ENCODE peak calls at places on chromosome X, in seven cellular contexts. H is ovary, V is left lung, Y is AG09309, U is B cell, A is body of pancreas, E is MCF 10A. L is an unnamed sample.

GRCh38 chrX:136143714-136144113 is 3.6 kb upstream of the FHL1 start:
- DNase-seq in H (no peak), V (no peak), Y (no peak), U (no peak), A (no peak), E (no peak), L (no peak)

GRCh38 chrX:53882331-53882730 is 161.9 kb downstream of the PHF8 start:
- DNase-seq in H (no peak), V (no peak), Y (peak; percentile 23), U (no peak), A (peak; percentile 66), E (peak; percentile 27), L (no peak)

GRCh38 chrX:125758819-125759218 is 407.3 kb downstream of the DCAF12L2 start:
- DNase-seq in H (no peak), V (no peak), Y (no peak), U (no peak), A (no peak), E (no peak), L (no peak)

GRCh38 chrX:119402588-119402987 is 3.5 kb downstream of the SLC25A43 start:
- DNase-seq in H (no peak), V (no peak), Y (no peak), U (no peak), A (no peak), E (no peak), L (no peak)

GRCh38 chrX:69307736-69308135 is 142.5 kb upstream of the PJA1 start:
- DNase-seq in H (no peak), V (no peak), Y (no peak), U (no peak), A (no peak), E (no peak), L (no peak)

GRCh38 chrX:44042124-44042523 is 68.9 kb upstream of the NDP start:
- DNase-seq in H (no peak), V (no peak), Y (no peak), U (no peak), A (no peak), E (no peak), L (no peak)

GRCh38 chrX:104318330-104319009 is 63.7 kb upstream of the ESX1 start:
- DNase-seq in H (no peak), V (no peak), Y (no peak), U (no peak), A (peak; percentile 56), E (peak; percentile 82), L (no peak)

GRCh38 chrX:140710710-140711109 is 1.2 kb downstream of the LINC00632 start:
- DNase-seq in H (no peak), V (no peak), Y (no peak), U (no peak), A (no peak), E (no peak), L (no peak)

GRCh38 chrX:33272986-33273385 is 61.6 kb upstream of the DMD start:
- DNase-seq in H (no peak), V (no peak), Y (no peak), U (no peak), A (no peak), E (no peak), L (no peak)

GRCh38 chrX:71225661-71226060 is 2.6 kb downstream of the GJB1 start:
- DNase-seq in H (no peak), V (no peak), Y (no peak), U (no peak), A (no peak), E (no peak), L (no peak)

GRCh38 chrX:138082881-138083280 is 517.0 kb downstream of the ZIC3 start:
- DNase-seq in H (no peak), V (no peak), Y (no peak), U (no peak), A (no peak), E (peak; percentile 23), L (no peak)

GRCh38 chrX:8433296-8434094 is 31.1 kb upstream of the VCX3B start:
- DNase-seq in H (no peak), V (no peak), Y (no peak), U (no peak), A (no peak), E (peak; percentile 40), L (no peak)

GRCh38 chrX:107483976-107484726 is 34.7 kb downstream of the FRMPD3 start:
- DNase-seq in H (peak; percentile 77), V (no peak), Y (no peak), U (no peak), A (no peak), E (peak; percentile 29), L (no peak)

GRCh38 chrX:38260231-38260630 is 39.6 kb upstream of the SRPX start:
- DNase-seq in H (no peak), V (no peak), Y (no peak), U (no peak), A (no peak), E (peak; percentile 56), L (no peak)

GRCh38 chrX:153992180-153992579 is 19.6 kb downstream of the TMEM187 start:
- DNase-seq in H (no peak), V (no peak), Y (no peak), U (no peak), A (no peak), E (no peak), L (no peak)

GRCh38 chrX:74178536-74178935 is 125.4 kb upstream of the ZCCHC13 start:
- DNase-seq in H (no peak), V (no peak), Y (no peak), U (no peak), A (no peak), E (no peak), L (no peak)

GRCh38 chrX:5568934-5569333 is 659.7 kb downstream of the NLGN4X start:
- DNase-seq in H (no peak), V (no peak), Y (no peak), U (no peak), A (no peak), E (no peak), L (no peak)

GRCh38 chrX:39335447-39336235 is 534.4 kb downstream of the MID1IP1 start:
- DNase-seq in H (no peak), V (no peak), Y (no peak), U (no peak), A (no peak), E (peak; percentile 4), L (no peak)

GRCh38 chrX:74133156-74133796 is 170.7 kb upstream of the ZCCHC13 start:
- DNase-seq in H (no peak), V (no peak), Y (peak; percentile 65), U (peak; percentile 50), A (no peak), E (peak; percentile 73), L (no peak)

GRCh38 chrX:123013141-123013540 is 170.9 kb upstream of the GRIA3 start:
- DNase-seq in H (no peak), V (no peak), Y (no peak), U (no peak), A (no peak), E (no peak), L (no peak)

GRCh38 chrX:52923781-52924241 is 26.7 kb downstream of the FAM156B start:
- DNase-seq in H (no peak), V (peak; percentile 33), Y (no peak), U (peak; percentile 12), A (peak; percentile 55), E (peak; percentile 54), L (no peak)

GRCh38 chrX:57925806-57926205 is 15.5 kb upstream of the ZXDA start:
- DNase-seq in H (no peak), V (no peak), Y (no peak), U (no peak), A (no peak), E (no peak), L (no peak)

GRCh38 chrX:47198026-47198686 is 4.5 kb downstream of the UBA1 start:
- DNase-seq in H (no peak), V (no peak), Y (no peak), U (no peak), A (no peak), E (no peak), L (no peak)

GRCh38 chrX:112731793-112732192 is 52.1 kb upstream of the LHFPL1 start:
- DNase-seq in H (no peak), V (no peak), Y (no peak), U (no peak), A (no peak), E (no peak), L (no peak)

GRCh38 chrX:12770440-12770839 is 20.8 kb upstream of the PRPS2 start:
- DNase-seq in H (no peak), V (no peak), Y (no peak), U (no peak), A (no peak), E (peak; percentile 42), L (no peak)
- TF ChIP-seq CTCF in H (no peak), V (peak; percentile 40), Y (peak; percentile 50), U (peak; percentile 51), A (peak; percentile 53), E (peak; percentile 58), L (peak; percentile 33)

DNA sequence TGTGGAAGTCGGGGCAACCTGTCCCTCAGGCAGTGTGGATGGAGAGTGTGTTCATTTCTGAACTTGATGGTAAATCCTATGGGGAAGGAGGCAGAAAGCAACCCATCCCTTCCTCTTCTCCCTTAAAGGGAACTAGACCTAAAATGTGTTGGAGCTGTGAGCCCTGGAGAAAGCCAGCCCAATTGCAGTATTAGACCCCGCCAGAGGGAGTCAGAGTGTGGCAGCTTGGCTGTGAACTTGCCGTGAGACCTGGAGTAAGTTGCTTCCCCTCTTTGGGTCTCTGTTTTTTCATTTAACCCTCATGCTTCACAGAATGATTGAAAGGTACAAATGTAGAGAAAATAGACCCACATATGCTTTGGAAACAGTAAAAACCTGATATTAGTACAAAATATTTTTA is 108.7 kb upstream of the PAK3 start:
- DNase-seq in H (no peak), V (no peak), Y (no peak), U (no peak), A (no peak), E (no peak), L (no peak)
- TF ChIP-seq CTCF in H (no peak), V (no peak), Y (peak; percentile 23), U (no peak), A (no peak), E (no peak), L (no peak)

GRCh38 chrX:150361070-150361776 is 1.9 kb upstream of the MAMLD1 start:
- DNase-seq in H (peak; percentile 41), V (peak; percentile 47), Y (no peak), U (no peak), A (peak; percentile 25), E (peak; percentile 14), L (no peak)
- TF ChIP-seq CTCF in H (no peak), V (no peak), Y (no peak), U (no peak), A (no peak), E (no peak), L (no peak)

DNA sequence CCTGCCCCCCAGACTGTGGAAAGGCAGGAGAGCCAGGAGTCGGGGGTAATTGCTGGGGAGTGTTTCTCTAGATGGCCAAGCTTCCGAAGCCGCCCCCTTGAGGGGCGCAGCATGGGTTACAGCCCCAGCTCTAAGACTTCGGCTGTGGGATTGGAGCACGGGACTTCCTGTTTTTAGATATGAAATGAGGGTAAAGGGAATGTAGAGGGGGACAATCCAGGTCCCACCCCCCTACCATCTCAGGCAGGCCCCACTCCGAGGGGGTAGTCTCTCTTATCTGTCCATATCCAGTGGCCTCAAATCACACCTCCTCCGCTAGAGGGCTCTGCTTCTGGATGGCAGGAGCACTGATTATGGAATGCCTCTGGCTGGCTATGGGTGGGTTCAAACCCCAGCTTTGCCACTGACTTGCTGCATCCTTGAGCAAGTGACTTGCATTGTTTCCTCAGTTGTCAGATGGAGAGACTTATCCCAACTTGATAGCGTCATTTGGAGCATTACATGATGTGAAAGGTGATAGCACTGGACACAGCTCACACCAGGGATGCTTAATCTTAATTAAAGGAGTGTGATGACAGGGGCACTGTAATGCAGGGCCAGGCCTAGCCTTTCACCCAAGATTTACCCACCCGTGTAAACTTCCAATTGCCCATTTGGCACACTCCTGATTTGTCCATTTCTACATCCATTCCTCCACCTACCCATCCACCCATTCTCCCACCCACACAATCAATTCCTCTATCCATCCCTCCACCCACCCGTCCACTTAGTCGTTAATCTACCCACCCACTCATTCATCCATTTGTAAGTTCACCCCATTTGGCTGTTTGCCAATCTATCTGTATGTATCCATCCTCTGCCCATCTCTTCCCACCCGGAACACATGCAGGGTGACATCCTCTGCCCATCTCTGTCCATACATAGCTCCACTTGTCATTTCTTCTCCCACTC is 845 bp upstream of the KCND1 start:
- DNase-seq in H (no peak), V (no peak), Y (no peak), U (peak; percentile 58), A (peak; percentile 52), E (peak; percentile 37), L (no peak)
- TF ChIP-seq CTCF in H (no peak), V (peak; percentile 30), Y (peak; percentile 68), U (peak; percentile 56), A (peak; percentile 37), E (peak; percentile 22), L (peak; percentile 33)

L was measured in natural killer cell.